ENCODE peak calls at places on chromosomes 12 and 14, in nine cellular contexts. C, Y, P, E, N, F, R, J and Z are unnamed samples.

GRCh38 chr12:78795934-78796445 is 68.6 kb upstream of the SYT1 start:
- DNase-seq in F (no peak), E (no peak), J (no peak), C (no peak), P (no peak), N (no peak), Y (no peak), R (no peak), Z (no peak)

GRCh38 chr12:69642531-69642930 is 31.8 kb upstream of the LRRC10 start:
- DNase-seq in E (no peak), R (no peak), F (no peak), C (no peak), Y (no peak), N (no peak), J (no peak), P (peak), Z (no peak)

GRCh38 chr12:46342562-46343033 is 30.0 kb downstream of the SLC38A2 start:
- DNase-seq in F (peak), Y (peak), E (peak), J (no peak), N (no peak), C (no peak), P (no peak), R (no peak), Z (peak)

GRCh38 chr12:47277071-47277408 is 197.3 kb upstream of the AMIGO2 start:
- DNase-seq in J (no peak), N (no peak), P (no peak), R (no peak), E (no peak), Y (no peak), C (no peak), F (no peak), Z (no peak)

GRCh38 chr14:38536376-38537038 is 280.6 kb upstream of the CLEC14A start:
- DNase-seq in F (no peak), R (no peak), P (no peak), Y (no peak), E (no peak), C (no peak), N (no peak), J (no peak), Z (no peak)

GRCh38 chr14:94398536-94398935 is 10.1 kb upstream of the SERPINA1 start:
- DNase-seq in J (no peak), P (no peak), E (no peak), R (no peak), Y (no peak), F (no peak), C (no peak), N (no peak), Z (no peak)

GRCh38 chr14:96039633-96040311 is 610 bp downstream of the C14orf132 start:
- DNase-seq in E (peak), N (peak), Y (no peak), F (no peak), P (peak), J (no peak), R (no peak), C (peak), Z (peak)

GRCh38 chr12:107894589-107894988 is 120.1 kb downstream of the ASCL4 start:
- DNase-seq in P (no peak), C (no peak), N (no peak), R (no peak), F (no peak), E (no peak), Y (no peak), J (no peak), Z (no peak)

GRCh38 chr12:99444859-99445316 is 202.7 kb upstream of the GARIN6 start:
- DNase-seq in J (no peak), R (no peak), E (no peak), Y (peak), N (no peak), P (no peak), C (no peak), F (no peak), Z (no peak)

GRCh38 chr12:6936642-6937480 is 6.8 kb upstream of the RNU7-1 start:
- DNase-seq in F (no peak), R (no peak), P (peak), N (no peak), E (no peak), J (no peak), C (peak), Y (no peak), Z (peak)

GRCh38 chr14:22540286-22540685 is 48.7 kb downstream of the DAD1 start:
- DNase-seq in E (no peak), N (no peak), C (no peak), Y (no peak), J (no peak), R (no peak), P (no peak), F (no peak), Z (no peak)

GRCh38 chr14:38134631-38135030 is 73.1 kb upstream of the SSTR1 start:
- DNase-seq in P (no peak), J (no peak), E (no peak), N (no peak), R (no peak), C (no peak), F (no peak), Y (no peak), Z (no peak)

GRCh38 chr14:23138173-23138535 is 19.1 kb upstream of the CEBPE start:
- DNase-seq in P (no peak), E (no peak), R (no peak), C (no peak), F (no peak), N (no peak), Y (peak), J (no peak), Z (no peak)

GRCh38 chr14:50083467-50084337 is 32.7 kb downstream of the VCPKMT start:
- DNase-seq in F (no peak), N (no peak), J (peak), R (no peak), C (no peak), Y (no peak), P (no peak), E (no peak), Z (no peak)

GRCh38 chr12:38516418-38516817 is 199.8 kb downstream of the ALG10B start:
- DNase-seq in F (no peak), R (no peak), Y (no peak), P (no peak), N (no peak), E (no peak), J (no peak), C (no peak), Z (no peak)

GRCh38 chr12:90062799-90063198 is 354.2 kb upstream of the ATP2B1 start:
- DNase-seq in R (no peak), E (no peak), N (no peak), Y (no peak), J (no peak), C (no peak), P (no peak), F (no peak), Z (no peak)

GRCh38 chr14:89040080-89040437 is 215.6 kb downstream of the TTC8 start:
- DNase-seq in Y (no peak), P (no peak), N (no peak), R (no peak), F (no peak), J (no peak), E (no peak), C (no peak), Z (no peak)

GRCh38 chr12:99453831-99454538 is 193.6 kb upstream of the GARIN6 start:
- DNase-seq in E (peak), C (no peak), J (no peak), P (no peak), R (no peak), F (no peak), N (no peak), Y (no peak), Z (no peak)

GRCh38 chr12:42804928-42805327 is 215.4 kb upstream of the PRICKLE1 start:
- DNase-seq in P (no peak), N (no peak), Y (peak), F (no peak), E (no peak), J (no peak), C (no peak), R (no peak), Z (no peak)

GRCh38 chr12:116332705-116333380 is 55.4 kb upstream of the MED13L start:
- DNase-seq in E (no peak), C (peak), J (no peak), Y (no peak), P (no peak), N (peak), R (no peak), F (no peak), Z (no peak)

GRCh38 chr12:105378821-105379400 is 48.4 kb downstream of the C12orf75 start:
- DNase-seq in Y (peak), C (peak), E (no peak), P (peak), N (no peak), J (no peak), F (no peak), R (no peak), Z (no peak)

GRCh38 chr14:99603471-99603933 is 505 bp downstream of the CCDC85C start:
- DNase-seq in C (peak), P (peak), F (no peak), R (no peak), J (no peak), Y (peak), E (no peak), N (peak), Z (no peak)

GRCh38 chr12:7219599-7220243 is 30.2 kb downstream of the PEX5 start:
- DNase-seq in Y (peak), P (peak), J (peak), C (peak), N (peak), R (no peak), F (no peak), E (peak), Z (no peak)

GRCh38 chr14:80434574-80435321 is 223.4 kb upstream of the DIO2 start:
- DNase-seq in J (no peak), Y (peak), P (peak), C (no peak), E (no peak), N (no peak), R (no peak), F (no peak), Z (no peak)

GRCh38 chr12:3604750-3605638 is 114.0 kb downstream of the PRMT8 start:
- DNase-seq in Y (peak), R (no peak), E (peak), P (peak), C (peak), J (no peak), F (no peak), N (peak), Z (peak)